ENCODE peak calls at places on chromosomes 2 and 18, in seven cellular contexts. E, I, G, Z, P, V and J are unnamed samples.
A peak's percentile ranks its signal among the peaks of the same experiment; 100 is the strongest.

GRCh38 chr2:160429248-160430000 is 64.2 kb downstream of the RBMS1 start:
- DNase-seq in E (peak; percentile 87), I (peak; percentile 56), G (no peak), Z (peak; percentile 65), P (no peak), V (no peak), J (peak; percentile 70)

GRCh38 chr2:101188683-101189405 is 37.7 kb upstream of the TBC1D8 start:
- DNase-seq in E (peak; percentile 55), I (peak; percentile 21), G (peak; percentile 63), Z (peak; percentile 62), P (peak; percentile 27), V (peak; percentile 68), J (peak; percentile 71)

GRCh38 chr18:27750014-27750413 is 426.9 kb downstream of the CDH2 start:
- DNase-seq in E (peak; percentile 14), I (peak; percentile 19), G (peak; percentile 39), Z (peak; percentile 66), P (peak; percentile 26), V (peak; percentile 17), J (peak; percentile 90)

GRCh38 chr2:240249423-240250149 is 109.1 kb upstream of the OTOS start:
- DNase-seq in E (no peak), I (no peak), G (no peak), Z (no peak), P (no peak), V (peak; percentile 9), J (no peak)

GRCh38 chr2:181738074-181738473 is 57.8 kb upstream of the NEUROD1 start:
- DNase-seq in E (no peak), I (no peak), G (no peak), Z (peak; percentile 20), P (no peak), V (no peak), J (no peak)

GRCh38 chr2:19859565-19859964 is 42.2 kb downstream of the TTC32 start:
- DNase-seq in E (peak; percentile 92), I (no peak), G (no peak), Z (no peak), P (no peak), V (no peak), J (no peak)

GRCh38 chr2:60849165-60849564 is 32.2 kb upstream of the REL start:
- DNase-seq in E (peak; percentile 18), I (no peak), G (no peak), Z (peak; percentile 46), P (no peak), V (no peak), J (peak; percentile 23)

GRCh38 chr2:165361511-165361910 is 108.0 kb upstream of the CSRNP3 start:
- DNase-seq in E (no peak), I (no peak), G (no peak), Z (no peak), P (no peak), V (no peak), J (no peak)

GRCh38 chr2:79580175-79580574 is 67.3 kb downstream of the CTNNA2 start:
- DNase-seq in E (no peak), I (no peak), G (no peak), Z (no peak), P (no peak), V (no peak), J (no peak)

GRCh38 chr2:193517615-193518014 is 1322.9 kb upstream of the TMEFF2 start:
- DNase-seq in E (no peak), I (no peak), G (no peak), Z (no peak), P (no peak), V (no peak), J (peak; percentile 16)

GRCh38 chr18:26792661-26793060 is 72.8 kb downstream of the AQP4 start:
- DNase-seq in E (no peak), I (no peak), G (no peak), Z (peak; percentile 13), P (no peak), V (no peak), J (no peak)

GRCh38 chr18:57353940-57354461 is 1.6 kb downstream of the ST8SIA3 start:
- DNase-seq in E (peak; percentile 35), I (no peak), G (peak; percentile 72), Z (peak; percentile 64), P (peak; percentile 89), V (peak; percentile 23), J (peak; percentile 48)

GRCh38 chr2:219352448-219353023 is 20.0 kb upstream of the RESP18 start:
- DNase-seq in E (peak; percentile 65), I (peak; percentile 53), G (peak; percentile 46), Z (peak; percentile 78), P (peak; percentile 63), V (peak; percentile 74), J (peak; percentile 75)

GRCh38 chr2:43312751-43313641 is 86.6 kb upstream of the ZFP36L2 start:
- DNase-seq in E (peak; percentile 95), I (no peak), G (no peak), Z (peak; percentile 73), P (no peak), V (no peak), J (peak; percentile 86)

DNA sequence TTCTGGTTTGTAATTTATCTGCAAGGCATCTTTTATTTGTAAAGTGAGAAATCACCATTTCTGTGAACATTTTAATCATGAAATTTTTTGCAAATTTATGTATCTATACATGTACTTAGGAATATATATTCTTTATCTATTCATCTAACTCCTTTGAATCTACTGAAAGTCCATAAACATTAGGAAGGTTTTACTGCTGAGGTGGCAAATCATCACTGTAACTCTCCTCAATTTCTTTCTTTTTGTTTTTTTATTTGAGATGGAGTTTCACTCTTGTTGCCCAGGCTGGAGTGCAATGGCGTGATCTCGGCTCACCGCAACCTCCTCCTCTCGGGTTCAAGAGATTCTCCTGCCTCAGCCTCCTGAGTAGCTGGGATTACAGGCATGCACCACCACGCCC is 296.3 kb downstream of the AGPS start:
- DNase-seq in E (no peak), I (no peak), G (no peak), Z (no peak), P (no peak), V (no peak), J (no peak)
- H3K4me3 ChIP-seq in E (no peak overlapping the region), I (no peak overlapping the region), G (no peak overlapping the region), Z (no peak overlapping the region), P (no peak overlapping the region), V (no peak overlapping the region), J (no peak overlapping the region)

GRCh38 chr18:78830161-78830560 is 149.5 kb upstream of the SALL3 start:
- DNase-seq in E (no peak), I (no peak), G (no peak), Z (no peak), P (no peak), V (no peak), J (no peak)

GRCh38 chr18:78827141-78827540 is 152.5 kb upstream of the SALL3 start:
- DNase-seq in E (no peak), I (no peak), G (no peak), Z (no peak), P (no peak), V (no peak), J (no peak)

GRCh38 chr18:78825168-78825567 is 154.4 kb upstream of the SALL3 start:
- DNase-seq in E (no peak), I (no peak), G (no peak), Z (no peak), P (no peak), V (no peak), J (no peak)

GRCh38 chr18:78828131-78828530 is 151.5 kb upstream of the SALL3 start:
- DNase-seq in E (no peak), I (no peak), G (no peak), Z (no peak), P (no peak), V (no peak), J (no peak)

GRCh38 chr18:78826631-78827030 is 153.0 kb upstream of the SALL3 start:
- DNase-seq in E (no peak), I (no peak), G (no peak), Z (no peak), P (no peak), V (no peak), J (no peak)
- H3K9me3 ChIP-seq in E (no peaks in the 10 kb centered on the region), I (no peaks in the 10 kb centered on the region), G (peaks cover 12% of the 10 kb centered on the region), Z (no peaks in the 10 kb centered on the region), P (no peaks in the 10 kb centered on the region), V (no peaks in the 10 kb centered on the region), J (no peaks in the 10 kb centered on the region)

GRCh38 chr2:74384051-74384450 is 3.9 kb upstream of the DCTN1 start:
- DNase-seq in E (no peak), I (no peak), G (no peak), Z (peak; percentile 60), P (no peak), V (no peak), J (no peak)
- H3K9ac ChIP-seq in E (no peak overlapping the region), I (no peak overlapping the region), G (no peak overlapping the region), Z (peak overlapping the region; percentile 37), P (no peak overlapping the region), V (no peak overlapping the region), J (peak overlapping the region; percentile 60)

DNA sequence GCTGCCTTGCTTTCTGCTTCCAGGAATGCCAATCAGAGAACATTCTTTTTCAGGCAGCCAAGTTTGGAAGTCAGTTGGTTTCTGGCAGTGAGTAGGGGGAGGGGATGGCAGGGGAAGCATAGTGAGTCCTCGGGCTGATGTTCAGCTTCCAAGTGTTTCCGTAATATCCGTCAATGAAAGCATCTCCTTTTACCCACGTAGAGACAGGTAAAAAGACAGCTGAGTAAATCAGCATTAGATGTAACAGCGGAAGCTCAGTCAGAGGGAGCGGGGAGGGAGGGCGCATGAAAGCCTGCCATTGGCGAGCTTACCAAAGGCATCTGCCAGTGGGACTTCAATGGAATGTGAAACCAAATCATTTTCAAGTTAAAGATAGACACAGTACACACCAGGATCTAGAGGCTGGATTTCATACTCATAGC is 117.1 kb upstream of the DTNA start:
- DNase-seq in E (peak; percentile 74), I (no peak), G (no peak), Z (peak; percentile 76), P (peak; percentile 20), V (no peak), J (peak; percentile 85)
- H3K4me3 ChIP-seq in E (peak overlapping the region; percentile 57), I (no peak overlapping the region), G (no peak overlapping the region), Z (peak overlapping the region; percentile 74), P (peak overlapping the region; percentile 47), V (no peak overlapping the region), J (peak overlapping the region; percentile 81)